ENCODE peak calls at places on chromosomes 13 and 19, in four cellular contexts. W, H, P and J are unnamed samples.
A peak's percentile ranks its signal among the peaks of the same experiment; 100 is the strongest.

GRCh38 chr13:37599509-37599908 is 941 bp upstream of the POSTN start:
- DNase-seq in W (no peak), P (no peak), H (peak; percentile 51), J (no peak)

GRCh38 chr19:16366433-16367268 is 42.0 kb downstream of the KLF2 start:
- DNase-seq in W (peak; percentile 71), P (no peak), H (no peak), J (no peak)

GRCh38 chr13:46146898-46147297 is 35.1 kb downstream of the LCP1 start:
- DNase-seq in P (no peak), H (peak; percentile 19), W (no peak), J (no peak)

GRCh38 chr19:40921005-40921897 is 39.2 kb upstream of the CYP2A7 start:
- DNase-seq in W (no peak), H (no peak), P (no peak), J (peak; percentile 90)

GRCh38 chr13:36685912-36686311 is 12.1 kb downstream of the SERTM1 start:
- DNase-seq in H (no peak), W (no peak), P (no peak), J (peak; percentile 31)

GRCh38 chr13:57878291-57878690 is 246.7 kb downstream of the PCDH17 start:
- DNase-seq in W (no peak), P (no peak), H (no peak), J (no peak)

GRCh38 chr13:108777421-108778420 is 148.3 kb downstream of the MYO16 start:
- DNase-seq in W (no peak), P (no peak), H (peak; percentile 0), J (no peak)

GRCh38 chr19:8336072-8336569 is 6.9 kb downstream of the KANK3 start:
- DNase-seq in W (no peak), P (no peak), H (no peak), J (no peak)

GRCh38 chr19:49631279-49631588 is 8.7 kb downstream of the RRAS start:
- DNase-seq in W (no peak), H (peak; percentile 25), P (no peak), J (no peak)

GRCh38 chr13:84845875-84846619 is 953.2 kb downstream of the SLITRK6 start:
- DNase-seq in W (no peak), P (no peak), H (no peak), J (no peak)

GRCh38 chr19:32924200-32924599 is 47.6 kb downstream of the CEP89 start:
- DNase-seq in P (no peak), H (no peak), W (no peak), J (no peak)

GRCh38 chr19:48329167-48329891 is 4.0 kb downstream of the EMP3 start:
- DNase-seq in W (peak; percentile 45), H (peak; percentile 46), P (no peak), J (peak; percentile 62)

GRCh38 chr19:12884926-12885748 is 1.9 kb downstream of the KLF1 start:
- DNase-seq in P (no peak), W (peak; percentile 93), H (peak; percentile 65), J (peak; percentile 94)

GRCh38 chr13:44347905-44348304 is 25.7 kb upstream of the SERP2 start:
- DNase-seq in P (no peak), W (no peak), H (peak; percentile 29), J (no peak)

GRCh38 chr19:3537101-3537437 is 1.9 kb upstream of the TEKTIP1 start:
- DNase-seq in W (no peak), P (peak; percentile 52), H (no peak), J (no peak)

GRCh38 chr13:70183041-70183440 is 74.8 kb upstream of the KLHL1 start:
- DNase-seq in W (no peak), H (peak; percentile 0), P (no peak), J (no peak)

GRCh38 chr19:17625043-17625442 is 63.1 kb downstream of the UNC13A start:
- DNase-seq in H (no peak), W (no peak), P (no peak), J (no peak)

GRCh38 chr19:14450168-14450874 is 17.2 kb downstream of the PKN1 start:
- DNase-seq in H (peak; percentile 28), W (peak; percentile 69), P (no peak), J (peak; percentile 46)

GRCh38 chr19:5130371-5131030 is 161.6 kb downstream of the KDM4B start:
- DNase-seq in H (no peak), W (no peak), P (no peak), J (no peak)

GRCh38 chr13:20439261-20439660 is 86.4 kb downstream of the CRYL1 start:
- DNase-seq in W (no peak), P (no peak), H (no peak), J (no peak)

GRCh38 chr13:106393776-106394175 is 141.7 kb downstream of the EFNB2 start:
- DNase-seq in W (no peak), H (no peak), P (no peak), J (peak; percentile 76)

GRCh38 chr13:31200636-31200970 is 828 bp downstream of the B3GLCT start:
- DNase-seq in H (no peak), P (no peak), W (peak; percentile 51), J (no peak)

GRCh38 chr13:107824636-107825035 is 390.7 kb downstream of the LIG4 start:
- DNase-seq in P (no peak), W (no peak), H (no peak), J (no peak)

GRCh38 chr13:94620286-94620896 is 18.7 kb downstream of the GPR180 start:
- DNase-seq in H (peak; percentile 54), P (no peak), W (no peak), J (peak; percentile 60)

GRCh38 chr19:29115181-29115580 is 97.8 kb downstream of the UQCRFS1 start:
- DNase-seq in P (no peak), W (no peak), H (no peak), J (no peak)

GRCh38 chr13:66074018-66074615 is 1156.0 kb downstream of the PCDH9 start:
- DNase-seq in H (no peak), P (no peak), W (no peak), J (no peak)

GRCh38 chr19:55692681-55693081 is 17.7 kb downstream of the EPN1 start:
- DNase-seq in H (no peak), P (no peak), W (no peak), J (no peak)

GRCh38 chr13:51681037-51681678 is 96.9 kb downstream of the WDFY2 start:
- DNase-seq in P (no peak), W (no peak), H (peak; percentile 54), J (peak; percentile 78)

GRCh38 chr13:97249093-97249787 is 27.1 kb downstream of the MBNL2 start:
- DNase-seq in W (no peak), H (peak; percentile 86), P (no peak), J (no peak)

GRCh38 chr19:18878858-18879578 is 16.9 kb downstream of the CERS1 start:
- DNase-seq in W (no peak), H (no peak), P (no peak), J (no peak)

GRCh38 chr13:32153056-32153455 is 121.5 kb downstream of the FRY start:
- DNase-seq in W (no peak), P (no peak), H (peak; percentile 66), J (peak; percentile 73)

GRCh38 chr13:99800951-99801350 is 170.6 kb downstream of the ZIC5 start:
- DNase-seq in H (no peak), P (no peak), W (no peak), J (no peak)